ENCODE peak calls at places on chromosomes 7 and 10, in four cellular contexts. G, Z, B and S are unnamed samples.

GRCh38 chr7:73828107-73828803 is 2.5 kb upstream of the CLDN4 start:
- DNase-seq in Z (no peak), G (peak), B (no peak), S (no peak)

GRCh38 chr10:47277352-47278151 is 22.4 kb upstream of the GDF10 start:
- DNase-seq in Z (no peak), G (no peak), B (no peak), S (no peak)

GRCh38 chr10:22537810-22538209 is 176.6 kb downstream of the PIP4K2A start:
- DNase-seq in Z (no peak), G (no peak), B (peak), S (no peak)

GRCh38 chr7:78139335-78139734 is 340.8 kb downstream of the PHTF2 start:
- DNase-seq in B (no peak), G (no peak), Z (no peak), S (peak)

GRCh38 chr7:108181073-108181985 is 51.2 kb upstream of the LAMB4 start:
- DNase-seq in B (no peak), Z (no peak), G (peak), S (peak)

GRCh38 chr7:64618785-64619456 is 47.0 kb upstream of the ZNF107 start:
- DNase-seq in G (peak), Z (no peak), B (peak), S (peak)

GRCh38 chr10:84329094-84329611 is 764 bp downstream of the CCSER2 start:
- DNase-seq in G (peak), Z (no peak), B (no peak), S (no peak)

GRCh38 chr10:43140414-43140813 is 2.2 kb downstream of the CSGALNACT2 start:
- DNase-seq in G (peak), Z (no peak), B (peak), S (peak)

GRCh38 chr10:79374312-79375191 is 27.3 kb downstream of the PPIF start:
- DNase-seq in G (peak), Z (no peak), B (peak), S (no peak)

GRCh38 chr7:137873979-137874378 is 27.2 kb upstream of the DGKI start:
- DNase-seq in G (no peak), B (no peak), Z (no peak), S (no peak)

GRCh38 chr7:106284516-106285050 is at the start of gene NAMPT:
- DNase-seq in B (peak), G (peak), Z (no peak), S (no peak)

GRCh38 chr7:79610905-79611304 is 157.4 kb upstream of the MAGI2 start:
- DNase-seq in G (no peak), B (no peak), Z (no peak), S (no peak)

GRCh38 chr7:50555594-50556140 is 9.5 kb downstream of the DDC start:
- DNase-seq in B (no peak), G (no peak), Z (no peak), S (no peak)

GRCh38 chr7:143914938-143915337 is 13.0 kb upstream of the TCAF1 start:
- DNase-seq in G (no peak), Z (no peak), B (no peak), S (no peak)

GRCh38 chr7:157669768-157670345 is 333.1 kb downstream of the DNAJB6 start:
- DNase-seq in Z (no peak), G (no peak), B (no peak), S (no peak)

GRCh38 chr10:91380873-91381561 is 29.1 kb upstream of the HECTD2 start:
- DNase-seq in G (no peak), B (no peak), Z (no peak), S (no peak)

GRCh38 chr7:101857358-101857794 is 40.0 kb downstream of the CUX1 start:
- DNase-seq in Z (no peak), B (no peak), G (no peak), S (no peak)

GRCh38 chr7:129210256-129210988 is 14.4 kb upstream of the AHCYL2 start:
- DNase-seq in Z (no peak), B (peak), G (peak), S (no peak)

GRCh38 chr10:91573320-91573719 is 59.6 kb downstream of the PPP1R3C start:
- DNase-seq in Z (no peak), G (no peak), B (no peak), S (no peak)

GRCh38 chr7:39158367-39158766 is 180.7 kb downstream of the POU6F2 start:
- DNase-seq in B (no peak), G (no peak), Z (no peak), S (no peak)

GRCh38 chr10:70668454-70668970 is 3.8 kb upstream of the ADAMTS14 start:
- DNase-seq in Z (no peak), B (no peak), G (no peak), S (no peak)

GRCh38 chr10:99598781-99599481 is 21.3 kb downstream of the SLC25A28 start:
- DNase-seq in G (no peak), B (no peak), Z (no peak), S (no peak)

GRCh38 chr7:115635367-115635766 is 395.2 kb downstream of the TFEC start:
- DNase-seq in G (peak), B (no peak), Z (no peak), S (no peak)

DNA sequence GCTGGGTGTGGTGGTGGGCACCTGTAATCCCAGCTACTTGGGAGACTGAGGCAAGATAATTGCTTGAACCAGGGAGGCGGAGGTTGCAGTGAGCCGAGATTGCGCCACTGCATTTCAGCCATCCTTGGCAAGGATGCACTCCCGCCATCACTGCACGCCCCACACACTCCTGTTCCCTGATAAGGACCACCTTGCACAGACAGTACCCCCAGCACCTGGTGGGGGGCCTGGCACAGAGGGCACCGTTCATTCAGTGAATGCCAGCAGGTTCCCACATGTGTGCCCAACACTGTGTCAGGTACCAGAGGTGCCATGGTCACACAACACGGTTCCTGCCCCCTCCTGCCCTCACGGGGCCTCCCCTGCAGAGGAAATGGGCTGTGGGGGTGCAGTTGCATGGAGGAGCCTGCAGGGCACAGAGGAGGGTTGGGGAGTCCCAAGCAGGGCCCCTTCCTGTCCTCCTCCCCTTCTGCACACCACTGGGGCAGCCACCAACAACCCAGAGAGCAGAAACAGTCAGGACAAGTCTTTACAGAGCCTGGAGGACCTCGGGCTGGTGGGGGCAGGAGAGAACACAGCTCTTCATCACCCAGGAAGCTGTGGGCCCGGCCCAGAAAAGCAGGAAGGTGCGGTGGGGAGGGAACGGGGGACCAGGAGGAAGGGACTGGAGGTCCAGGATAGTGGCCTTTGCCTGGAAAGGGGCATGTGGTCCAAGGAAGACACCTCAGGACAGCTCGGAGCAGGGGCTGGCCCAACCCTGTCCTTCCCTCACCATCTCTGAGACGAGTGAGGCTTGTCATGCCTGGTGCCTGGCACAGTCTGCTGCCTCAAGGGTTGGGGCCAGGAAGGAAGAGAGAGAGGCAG is 7.1 kb downstream of the CRYGN start:
- DNase-seq in B (peak), G (no peak), Z (no peak), S (no peak)
- TF ChIP-seq CTCF in B (no peak), G (no peak), Z (no peak), S (no peak)

DNA sequence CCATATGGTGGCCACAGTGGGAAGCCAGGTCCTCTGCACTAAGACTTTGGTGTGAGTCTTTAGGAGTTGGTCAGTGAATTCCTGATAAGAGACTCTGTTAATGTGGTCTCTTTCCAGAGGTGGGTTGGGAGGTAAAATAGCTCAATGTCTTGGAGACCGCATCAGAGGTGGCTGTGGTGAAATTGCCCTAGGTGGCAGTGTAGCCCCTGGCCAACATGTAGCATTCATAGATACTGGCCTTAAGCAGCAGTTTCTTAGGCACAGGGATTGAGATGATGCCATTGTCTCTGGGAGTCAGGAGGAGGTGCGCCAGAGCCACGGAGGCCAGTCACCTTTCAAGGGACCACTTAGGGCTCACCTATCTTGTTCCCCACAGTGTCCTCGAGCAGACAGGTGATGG is 202.8 kb downstream of the CREB5 start:
- DNase-seq in G (peak), B (no peak), Z (no peak), S (no peak)
- TF ChIP-seq CTCF in G (no peak), B (no peak), Z (no peak), S (peak)

DNA sequence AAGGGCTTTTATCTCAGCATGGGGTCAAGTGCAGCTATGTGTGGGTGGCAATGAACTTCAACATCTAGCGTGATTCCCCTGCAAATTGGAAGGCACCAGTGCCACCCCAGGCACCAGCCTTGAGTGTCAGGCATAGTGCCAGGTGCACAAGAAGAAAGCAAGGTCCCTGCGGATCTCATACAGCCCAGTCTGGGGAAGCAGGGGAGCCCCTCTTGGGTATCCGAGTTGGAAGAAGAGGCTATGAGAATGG is 269.0 kb downstream of the RPS24 start:
- DNase-seq in B (no peak), G (no peak), Z (no peak), S (no peak)
- TF ChIP-seq CTCF in B (no peak), G (no peak), Z (no peak), S (no peak)

GRCh38 chr7:45225560-45226335 is 68.2 kb downstream of the RAMP3 start:
- DNase-seq in B (no peak), G (no peak), Z (no peak), S (no peak)

GRCh38 chr7:45230083-45230482 is 72.5 kb downstream of the RAMP3 start:
- DNase-seq in B (no peak), G (no peak), Z (no peak), S (no peak)

GRCh38 chr7:45233249-45233775 is 75.7 kb downstream of the RAMP3 start:
- DNase-seq in B (no peak), Z (no peak), G (no peak), S (no peak)

GRCh38 chr7:45230611-45231165 is 73.1 kb downstream of the RAMP3 start:
- DNase-seq in G (no peak), Z (no peak), B (no peak), S (no peak)

GRCh38 chr7:45229130-45229920 is 71.7 kb downstream of the RAMP3 start:
- DNase-seq in G (no peak), B (no peak), Z (no peak), S (no peak)
- TF ChIP-seq CTCF in G (no peak), B (no peak), Z (no peak), S (no peak)